ENCODE peak calls at places on chromosome 11, in six cellular contexts. I is foreskin keratinocyte, S is GM12891, Y is LHCN-M2, T is NCI-H524, L is left kidney. M is an unnamed sample.

GRCh38 chr11:58027341-58027740 is 3.4 kb upstream of the OR6Q1 start:
- DNase-seq in L (no peak), Y (peak; percentile 61), S (no peak), T (peak; percentile 0), I (no peak), M (no peak)

GRCh38 chr11:89521294-89521693 is 30.1 kb upstream of the NOX4 start:
- DNase-seq in Y (no peak), I (no peak), T (no peak), L (no peak), S (no peak), M (no peak)

GRCh38 chr11:64492561-64492960 is 98.5 kb upstream of the SLC22A12 start:
- DNase-seq in I (no peak), T (no peak), S (no peak), L (no peak), Y (no peak), M (no peak)

GRCh38 chr11:66336234-66337102 is at the start of gene RIN1:
- DNase-seq in S (peak; percentile 90), T (peak; percentile 93), I (peak; percentile 83), Y (peak; percentile 100), L (peak; percentile 73), M (peak; percentile 99)

GRCh38 chr11:68411501-68411991 is 49.0 kb upstream of the PPP6R3 start:
- DNase-seq in I (no peak), Y (peak; percentile 82), T (peak; percentile 22), S (no peak), L (no peak), M (no peak)

GRCh38 chr11:76654310-76654851 is 16.2 kb downstream of the LRRC32 start:
- DNase-seq in S (no peak), T (no peak), L (peak; percentile 83), Y (no peak), I (no peak), M (no peak)

GRCh38 chr11:129846508-129847335 is 31.1 kb downstream of the TMEM45B start:
- DNase-seq in Y (peak; percentile 96), S (no peak), L (no peak), T (peak; percentile 22), I (peak; percentile 92), M (no peak)

GRCh38 chr11:37378989-37379388 is 781.0 kb upstream of the RAG2 start:
- DNase-seq in L (no peak), S (no peak), Y (no peak), T (no peak), I (no peak), M (no peak)

GRCh38 chr11:13134886-13135285 is 125.8 kb downstream of the RASSF10 start:
- DNase-seq in I (no peak), Y (no peak), T (peak; percentile 54), S (no peak), L (no peak), M (no peak)

GRCh38 chr11:72239296-72239848 is 4.6 kb downstream of the PHOX2A start:
- DNase-seq in L (peak; percentile 68), Y (peak; percentile 33), I (no peak), S (no peak), T (no peak), M (peak; percentile 79)

GRCh38 chr11:47913569-47914244 is 65.6 kb upstream of the NUP160 start:
- DNase-seq in S (no peak), T (no peak), L (peak; percentile 58), Y (no peak), I (no peak), M (no peak)

GRCh38 chr11:33670250-33671011 is 30.2 kb downstream of the C11orf91 start:
- DNase-seq in T (no peak), S (no peak), I (no peak), L (no peak), Y (peak; percentile 76), M (no peak)

GRCh38 chr11:11027271-11027670 is 169.4 kb upstream of the ZBED5 start:
- DNase-seq in I (peak; percentile 61), T (no peak), L (no peak), Y (peak; percentile 82), S (no peak), M (no peak)

GRCh38 chr11:37984991-37985390 is 1387.0 kb upstream of the RAG2 start:
- DNase-seq in T (no peak), L (no peak), Y (no peak), I (no peak), S (no peak), M (no peak)

GRCh38 chr11:69427906-69428880 is 53.3 kb upstream of the LINC01488 start:
- DNase-seq in Y (no peak), I (no peak), T (no peak), S (no peak), L (no peak), M (no peak)

GRCh38 chr11:393219-394033 is 583 bp upstream of the PKP3 start:
- DNase-seq in I (peak; percentile 75), S (no peak), L (no peak), T (no peak), Y (peak; percentile 78), M (peak; percentile 100)

GRCh38 chr11:114280696-114281095 is 15.5 kb upstream of the NNMT start:
- DNase-seq in T (peak; percentile 79), S (no peak), L (peak; percentile 89), Y (peak; percentile 92), I (no peak), M (peak; percentile 59)

GRCh38 chr11:20477418-20478090 is 90.0 kb downstream of the PRMT3 start:
- DNase-seq in Y (peak; percentile 3), L (no peak), S (no peak), I (no peak), T (no peak), M (no peak)

GRCh38 chr11:61775606-61776554 is 16.5 kb downstream of the TMEM258 start:
- DNase-seq in I (no peak), Y (no peak), T (no peak), S (no peak), L (no peak), M (no peak)

GRCh38 chr11:5809122-5809519 is 397 bp downstream of the OR52N2 start:
- DNase-seq in S (no peak), L (peak; percentile 2), Y (no peak), T (no peak), I (no peak), M (no peak)

GRCh38 chr11:128261011-128261421 is 326.3 kb downstream of the ETS1 start:
- DNase-seq in Y (no peak), T (peak; percentile 81), I (no peak), S (no peak), L (no peak), M (no peak)

GRCh38 chr11:117950999-117951961 is 22.1 kb upstream of the TMPRSS13 start:
- DNase-seq in I (no peak), T (peak; percentile 24), S (no peak), Y (no peak), L (peak; percentile 47), M (no peak)

GRCh38 chr11:68009391-68010000 is 631 bp upstream of the ALDH3B1 start:
- DNase-seq in S (no peak), L (no peak), I (no peak), T (no peak), Y (peak; percentile 63), M (no peak)

GRCh38 chr11:68925613-68926012 is 21.9 kb downstream of the IGHMBP2 start:
- DNase-seq in S (no peak), Y (peak; percentile 11), T (no peak), I (no peak), L (peak; percentile 13), M (no peak)

GRCh38 chr11:124793466-124794278 is 6.5 kb downstream of the MSANTD2 start:
- DNase-seq in Y (peak; percentile 64), I (no peak), S (no peak), T (peak; percentile 39), L (peak; percentile 78), M (peak; percentile 24)

GRCh38 chr11:69202511-69203221 is 46.9 kb downstream of the SMIM38 start:
- DNase-seq in Y (no peak), T (no peak), I (no peak), L (no peak), S (no peak), M (no peak)

GRCh38 chr11:59416613-59417012 is 9.6 kb downstream of the OR5A2 start:
- DNase-seq in I (no peak), Y (no peak), L (no peak), S (no peak), T (no peak), M (no peak)

GRCh38 chr11:123137496-123138270 is 57.4 kb downstream of the CLMP start:
- DNase-seq in I (no peak), S (peak; percentile 19), Y (peak; percentile 82), T (no peak), L (peak; percentile 91), M (no peak)

GRCh38 chr11:73931039-73931645 is 19.7 kb upstream of the DNAJB13 start:
- DNase-seq in I (peak; percentile 31), L (peak; percentile 80), Y (peak; percentile 76), T (peak; percentile 80), S (no peak), M (peak; percentile 37)

GRCh38 chr11:10900686-10901415 is 43.0 kb upstream of the ZBED5 start:
- DNase-seq in L (no peak), T (peak; percentile 42), I (no peak), S (no peak), Y (peak; percentile 95), M (no peak)

GRCh38 chr11:2886191-2886894 is 768 bp upstream of the CDKN1C start:
- DNase-seq in L (peak; percentile 90), T (peak; percentile 73), S (no peak), I (no peak), Y (no peak), M (no peak)

GRCh38 chr11:126188332-126189108 is 22.9 kb downstream of the RPUSD4 start:
- DNase-seq in T (no peak), I (no peak), L (no peak), S (peak; percentile 65), Y (no peak), M (no peak)

GRCh38 chr11:67631427-67631826 is 1.7 kb upstream of the NUDT8 start:
- DNase-seq in S (no peak), I (no peak), T (no peak), L (no peak), Y (no peak), M (no peak)

GRCh38 chr11:66264893-66265292 is 3.5 kb upstream of the RAB1B start:
- DNase-seq in T (no peak), Y (no peak), I (no peak), S (no peak), L (peak; percentile 35), M (no peak)

GRCh38 chr11:71112990-71113389 is 139.4 kb downstream of the SHANK2 start:
- DNase-seq in L (no peak), T (no peak), Y (no peak), S (no peak), I (no peak), M (no peak)